ENCODE peak calls at places on chromosomes 3 and 15, in eight cellular contexts. N, X, H, J, K, D, U and Y are unnamed samples. For H3K4me1 and H3K9me3, the result is how much of the 10 kb centered on the place peaks cover.

GRCh38 chr3:50587806-50588758 is 18.8 kb downstream of the HEMK1 start:
- DNase-seq in X (peak), H (no peak), N (no peak), K (no peak), U (no peak), J (no peak), D (no peak), Y (no peak)

GRCh38 chr3:174089592-174089991 is 692.0 kb downstream of the NLGN1 start:
- DNase-seq in D (no peak), J (no peak), K (no peak), U (no peak), X (no peak), N (no peak), H (no peak), Y (no peak)

GRCh38 chr15:39165026-39165706 is 415.7 kb upstream of the THBS1 start:
- DNase-seq in U (no peak), X (no peak), D (no peak), J (no peak), H (peak), N (no peak), K (no peak), Y (no peak)

GRCh38 chr15:31338318-31338878 is 11.8 kb downstream of the KLF13 start:
- DNase-seq in H (peak), U (peak), N (no peak), K (no peak), D (no peak), J (no peak), X (no peak), Y (no peak)

GRCh38 chr3:69866988-69867720 is 127.9 kb downstream of the MITF start:
- DNase-seq in H (no peak), K (no peak), X (no peak), J (peak), D (no peak), U (no peak), N (no peak), Y (no peak)

GRCh38 chr3:26719148-26719547 is 96.6 kb downstream of the LRRC3B start:
- DNase-seq in N (no peak), D (no peak), X (no peak), U (no peak), K (no peak), J (no peak), H (no peak), Y (no peak)

GRCh38 chr15:100060276-100060926 is 281.4 kb downstream of the ADAMTS17 start:
- DNase-seq in D (no peak), J (peak), N (no peak), U (peak), X (no peak), H (no peak), K (no peak), Y (no peak)

GRCh38 chr3:63232764-63233396 is 45.2 kb upstream of the SYNPR start:
- DNase-seq in U (no peak), D (no peak), H (peak), J (no peak), K (no peak), N (no peak), X (no peak), Y (no peak)

GRCh38 chr3:147699175-147699838 is 290.1 kb downstream of the ZIC1 start:
- DNase-seq in N (no peak), J (peak), U (no peak), X (no peak), H (peak), K (no peak), D (no peak), Y (no peak)

GRCh38 chr3:119628816-119629445 is 31.2 kb downstream of the PLA1A start:
- DNase-seq in U (peak), K (no peak), N (no peak), J (peak), X (no peak), D (no peak), H (peak), Y (no peak)

GRCh38 chr3:111761309-111761795 is 97.7 kb upstream of the PHLDB2 start:
- DNase-seq in H (peak), J (peak), U (peak), D (no peak), N (no peak), K (no peak), X (no peak), Y (no peak)
- H3K27ac ChIP-seq in H (peak), J (peak), U (peak), D (no peak), N (no peak), K (no peak), X (no peak), Y (no peak)

GRCh38 chr3:129615751-129616281 is 9.3 kb upstream of the PLXND1 start:
- DNase-seq in N (no peak), U (no peak), H (no peak), X (no peak), J (no peak), D (no peak), K (no peak), Y (no peak)
- H3K4me1 ChIP-seq in N (under half), U (under half), H (under half), X (under half), J (under half), D (under half), K (under half), Y (under half)

DNA sequence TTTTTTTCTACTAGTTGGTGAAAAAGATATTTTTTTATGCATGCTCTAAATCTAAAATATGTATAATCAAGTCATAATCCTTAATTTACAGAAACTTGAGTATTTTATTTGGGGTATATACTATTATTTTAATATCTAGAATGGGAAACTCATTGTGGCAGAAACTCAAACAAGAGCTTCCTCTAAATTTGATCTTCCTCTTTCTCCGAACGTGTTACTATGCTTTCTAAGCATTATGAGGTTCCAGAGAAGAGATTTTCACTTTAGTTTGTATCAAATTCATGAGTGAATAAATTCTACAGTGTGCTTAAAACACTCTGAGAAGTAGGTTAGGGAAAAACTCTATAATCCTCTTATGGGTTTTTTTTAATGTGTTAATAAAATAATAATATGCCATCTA is 173.1 kb downstream of the POTEB3 start:
- DNase-seq in K (no peak), H (no peak), U (no peak), N (no peak), X (no peak), D (no peak), J (no peak), Y (no peak)
- H3K9me3 ChIP-seq in K (half or more), H (under half), U (under half), N (under half), X (under half), D (half or more), J (under half), Y (under half)

GRCh38 chr3:28746990-28747389 is 398.4 kb upstream of the AZI2 start:
- DNase-seq in U (no peak), J (no peak), K (no peak), D (no peak), H (no peak), N (no peak), X (no peak), Y (no peak)

GRCh38 chr3:28745904-28746617 is 397.4 kb upstream of the AZI2 start:
- DNase-seq in N (no peak), H (peak), J (no peak), U (no peak), K (no peak), D (no peak), X (no peak), Y (no peak)

GRCh38 chr3:28739647-28740046 is 391.0 kb upstream of the AZI2 start:
- DNase-seq in U (no peak), N (no peak), X (no peak), D (no peak), H (no peak), K (no peak), J (no peak), Y (no peak)

GRCh38 chr3:28745436-28745835 is 396.8 kb upstream of the AZI2 start:
- DNase-seq in K (no peak), N (no peak), U (no peak), X (no peak), J (peak), H (peak), D (no peak), Y (no peak)

GRCh38 chr3:28743843-28744242 is 395.2 kb upstream of the AZI2 start:
- DNase-seq in N (no peak), D (no peak), H (peak), U (no peak), K (no peak), J (no peak), X (no peak), Y (no peak)
- H3K27ac ChIP-seq in N (no peak), D (no peak), H (no peak), U (no peak), K (no peak), J (no peak), X (no peak), Y (no peak)

GRCh38 chr15:58332676-58333400 is 99.0 kb upstream of the LIPC start:
- DNase-seq in J (peak), H (peak), K (no peak), D (no peak), N (no peak), X (no peak), U (no peak), Y (no peak)
- H3K4me1 ChIP-seq in J (under half), H (under half), K (under half), D (under half), N (under half), X (under half), U (under half), Y (under half)

GRCh38 chr15:98807262-98807661 is 158.9 kb downstream of the IGF1R start:
- DNase-seq in K (no peak), H (peak), J (no peak), D (no peak), U (no peak), X (no peak), N (no peak), Y (no peak)
- H3K9me3 ChIP-seq in K (under half), H (under half), J (under half), D (under half), U (under half), X (under half), N (under half), Y (under half)

GRCh38 chr3:4754180-4755086 is 224.8 kb upstream of the BHLHE40 start:
- DNase-seq in H (no peak), K (no peak), D (no peak), N (no peak), J (no peak), U (no peak), X (no peak), Y (no peak)
- H3K27ac ChIP-seq in H (no peak), K (no peak), D (no peak), N (no peak), J (no peak), U (peak), X (no peak), Y (no peak)

GRCh38 chr15:78090422-78090821 is 1.9 kb upstream of the SH2D7 start:
- DNase-seq in J (no peak), N (no peak), U (no peak), X (no peak), K (no peak), H (peak), D (no peak), Y (no peak)

GRCh38 chr15:78085928-78086327 is 6.4 kb upstream of the SH2D7 start:
- DNase-seq in H (peak), N (no peak), K (no peak), J (no peak), D (no peak), X (no peak), U (no peak), Y (no peak)

GRCh38 chr15:78088773-78089080 is 3.6 kb upstream of the SH2D7 start:
- DNase-seq in K (no peak), U (no peak), X (no peak), J (no peak), H (no peak), N (no peak), D (no peak), Y (no peak)

GRCh38 chr15:78084359-78084750 is 6.8 kb upstream of the TBC1D2B start:
- DNase-seq in N (no peak), J (no peak), U (no peak), X (no peak), D (no peak), K (no peak), H (no peak), Y (no peak)

GRCh38 chr15:78087944-78088772 is 4.2 kb upstream of the SH2D7 start:
- DNase-seq in J (peak), D (no peak), H (no peak), K (no peak), U (no peak), N (no peak), X (no peak), Y (no peak)
- H3K4me1 ChIP-seq in J (under half), D (under half), H (under half), K (under half), U (under half), N (under half), X (under half), Y (under half)

GRCh38 chr15:27490867-27491595 is 520.0 kb downstream of the GABRG3 start:
- DNase-seq in K (no peak), J (no peak), U (no peak), X (no peak), H (no peak), D (no peak), N (no peak), Y (no peak)
- H3K9me3 ChIP-seq in K (under half), J (under half), U (under half), X (under half), H (under half), D (under half), N (under half), Y (under half)

GRCh38 chr15:57596978-57597377 is 5.3 kb downstream of the MYZAP start:
- DNase-seq in N (no peak), X (no peak), D (no peak), U (peak), H (no peak), K (no peak), J (peak), Y (no peak)
- H3K27ac ChIP-seq in N (no peak), X (no peak), D (no peak), U (peak), H (no peak), K (no peak), J (no peak), Y (no peak)